ENCODE peak calls at places on chromosomes 11 and 22, in six cellular contexts. Y, D, I, Z, E and V are unnamed samples.

GRCh38 chr22:25366408-25366807 is 147.0 kb downstream of the CRYBB2 start:
- DNase-seq in Y (no peak), D (no peak), I (no peak), Z (no peak), E (no peak), V (no peak)

GRCh38 chr11:75292943-75293342 is 52.4 kb downstream of the TPBGL start:
- DNase-seq in Y (no peak), D (no peak), I (no peak), Z (no peak), E (no peak), V (no peak)

GRCh38 chr22:24338701-24339451 is 68.2 kb downstream of the SPECC1L start:
- DNase-seq in Y (no peak), D (no peak), I (no peak), Z (peak), E (peak), V (no peak)

GRCh38 chr22:30230330-30230729 is 16.2 kb downstream of the LIF start:
- DNase-seq in Y (no peak), D (no peak), I (no peak), Z (no peak), E (no peak), V (no peak)

GRCh38 chr22:38830026-38830844 is 13.6 kb downstream of the NPTXR start:
- DNase-seq in Y (no peak), D (no peak), I (no peak), Z (no peak), E (no peak), V (no peak)

GRCh38 chr11:27064086-27064485 is 23.5 kb downstream of the BBOX1 start:
- DNase-seq in Y (no peak), D (no peak), I (no peak), Z (no peak), E (no peak), V (no peak)

GRCh38 chr22:41382098-41382578 is 396 bp downstream of the TEF start:
- DNase-seq in Y (no peak), D (peak), I (no peak), Z (no peak), E (no peak), V (peak)

GRCh38 chr11:133947298-133947905 is 9.4 kb downstream of the IGSF9B start:
- DNase-seq in Y (no peak), D (peak), I (no peak), Z (peak), E (peak), V (no peak)

GRCh38 chr11:130121430-130121978 is 38.1 kb upstream of the ST14 start:
- DNase-seq in Y (no peak), D (no peak), I (no peak), Z (peak), E (peak), V (no peak)

GRCh38 chr11:27926981-27927481 is 180.9 kb downstream of the KIF18A start:
- DNase-seq in Y (peak), D (peak), I (no peak), Z (peak), E (peak), V (no peak)

GRCh38 chr11:132278801-132279574 is 908.6 kb downstream of the NTM start:
- DNase-seq in Y (peak), D (peak), I (no peak), Z (peak), E (peak), V (no peak)

GRCh38 chr22:37088750-37089408 is 20.6 kb downstream of the TMPRSS6 start:
- DNase-seq in Y (no peak), D (no peak), I (no peak), Z (no peak), E (no peak), V (no peak)

GRCh38 chr11:130389315-130389935 is 39.0 kb downstream of the ADAMTS8 start:
- DNase-seq in Y (no peak), D (no peak), I (no peak), Z (no peak), E (peak), V (no peak)

GRCh38 chr11:45162916-45163879 is 16.8 kb downstream of the PRDM11 start:
- DNase-seq in Y (no peak), D (no peak), I (no peak), Z (no peak), E (no peak), V (no peak)

GRCh38 chr11:70020336-70021214 is 57.5 kb upstream of the ANO1 start:
- DNase-seq in Y (no peak), D (no peak), I (no peak), Z (peak), E (peak), V (no peak)

DNA sequence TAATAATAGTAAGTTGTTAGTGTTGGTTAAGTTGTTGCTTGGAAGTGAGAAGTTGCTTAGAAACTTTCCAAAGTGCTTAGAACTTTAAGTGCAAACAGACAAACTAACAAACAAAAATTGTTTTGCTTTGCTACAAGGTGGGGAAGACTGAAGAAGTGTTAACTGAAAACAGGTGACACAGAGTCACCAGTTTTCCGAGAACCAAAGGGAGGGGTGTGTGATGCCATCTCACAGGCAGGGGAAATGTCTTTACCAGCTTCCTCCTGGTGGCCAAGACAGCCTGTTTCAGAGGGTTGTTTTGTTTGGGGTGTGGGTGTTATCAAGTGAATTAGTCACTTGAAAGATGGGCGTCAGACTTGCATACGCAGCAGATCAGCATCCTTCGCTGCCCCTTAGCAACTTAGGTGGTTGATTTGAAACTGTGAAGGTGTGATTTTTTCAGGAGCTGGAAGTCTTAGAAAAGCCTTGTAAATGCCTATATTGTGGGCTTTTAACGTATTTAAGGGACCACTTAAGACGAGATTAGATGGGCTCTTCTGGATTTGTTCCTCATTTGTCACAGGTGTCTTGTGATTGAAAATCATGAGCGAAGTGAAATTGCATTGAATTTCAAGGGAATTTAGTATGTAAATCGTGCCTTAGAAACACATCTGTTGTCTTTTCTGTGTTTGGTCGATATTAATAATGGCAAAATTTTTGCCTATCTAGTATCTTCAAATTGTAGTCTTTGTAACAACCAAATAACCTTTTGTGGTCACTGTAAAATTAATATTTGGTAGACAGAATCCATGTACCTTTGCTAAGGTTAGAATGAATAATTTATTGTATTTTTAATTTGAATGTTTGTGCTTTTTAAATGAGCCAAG is 2.7 kb downstream of the NEAT1 start:
- DNase-seq in Y (no peak), D (peak), I (no peak), Z (peak), E (peak), V (peak)
- H3K4me3 ChIP-seq in Y (peak), D (peak), I (no peak), Z (peak), E (peak), V (peak)

GRCh38 chr22:27719535-27720227 is 81.9 kb downstream of the MN1 start:
- DNase-seq in Y (peak), D (no peak), I (no peak), Z (no peak), E (peak), V (no peak)

GRCh38 chr22:27717094-27717493 is 84.5 kb downstream of the MN1 start:
- DNase-seq in Y (no peak), D (no peak), I (no peak), Z (no peak), E (no peak), V (no peak)

GRCh38 chr22:27720860-27721259 is 80.7 kb downstream of the MN1 start:
- DNase-seq in Y (no peak), D (no peak), I (no peak), Z (no peak), E (no peak), V (no peak)

GRCh38 chr22:27718186-27719032 is 83.1 kb downstream of the MN1 start:
- DNase-seq in Y (peak), D (peak), I (no peak), Z (peak), E (peak), V (peak)

DNA sequence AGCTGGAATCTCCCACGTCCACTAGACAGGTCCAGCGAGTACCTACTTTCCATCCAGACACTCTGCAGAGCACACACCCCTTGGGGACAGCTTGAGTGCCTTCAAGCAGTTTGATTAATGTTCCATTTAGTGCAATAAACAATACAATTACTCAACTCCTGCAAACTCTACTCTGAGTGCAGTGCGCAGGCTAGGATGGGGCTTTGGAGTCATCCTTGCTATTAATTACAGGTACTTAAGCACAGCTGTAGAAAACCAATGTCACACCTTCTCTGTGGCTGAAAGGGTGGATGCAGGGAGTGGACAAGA is 82.6 kb downstream of the MN1 start:
- DNase-seq in Y (no peak), D (no peak), I (no peak), Z (no peak), E (no peak), V (no peak)
- H3K4me3 ChIP-seq in Y (no peak), D (no peak), I (no peak), Z (no peak), E (no peak), V (no peak)

GRCh38 chr22:28006271-28006670 is 87.2 kb upstream of the PITPNB start:
- DNase-seq in Y (no peak), D (no peak), I (no peak), Z (peak), E (no peak), V (no peak)
- H3K4me3 ChIP-seq in Y (no peak), D (no peak), I (no peak), Z (no peak), E (no peak), V (no peak)

GRCh38 chr11:95699631-95700470 is 89.7 kb downstream of the FAM76B start:
- DNase-seq in Y (no peak), D (no peak), I (no peak), Z (peak), E (no peak), V (no peak)
- H3K4me3 ChIP-seq in Y (no peak), D (no peak), I (no peak), Z (no peak), E (no peak), V (no peak)

GRCh38 chr11:47626234-47626633 is 16.1 kb downstream of the MTCH2 start:
- DNase-seq in Y (no peak), D (no peak), I (no peak), Z (no peak), E (no peak), V (no peak)

GRCh38 chr11:47615249-47615648 is 21.0 kb upstream of the C1QTNF4 start:
- DNase-seq in Y (no peak), D (no peak), I (no peak), Z (no peak), E (no peak), V (no peak)

GRCh38 chr11:47616726-47617416 is 22.7 kb upstream of the C1QTNF4 start:
- DNase-seq in Y (peak), D (peak), I (peak), Z (peak), E (peak), V (no peak)

GRCh38 chr11:47617417-47617809 is 23.2 kb upstream of the C1QTNF4 start:
- DNase-seq in Y (no peak), D (no peak), I (no peak), Z (peak), E (peak), V (no peak)

DNA sequence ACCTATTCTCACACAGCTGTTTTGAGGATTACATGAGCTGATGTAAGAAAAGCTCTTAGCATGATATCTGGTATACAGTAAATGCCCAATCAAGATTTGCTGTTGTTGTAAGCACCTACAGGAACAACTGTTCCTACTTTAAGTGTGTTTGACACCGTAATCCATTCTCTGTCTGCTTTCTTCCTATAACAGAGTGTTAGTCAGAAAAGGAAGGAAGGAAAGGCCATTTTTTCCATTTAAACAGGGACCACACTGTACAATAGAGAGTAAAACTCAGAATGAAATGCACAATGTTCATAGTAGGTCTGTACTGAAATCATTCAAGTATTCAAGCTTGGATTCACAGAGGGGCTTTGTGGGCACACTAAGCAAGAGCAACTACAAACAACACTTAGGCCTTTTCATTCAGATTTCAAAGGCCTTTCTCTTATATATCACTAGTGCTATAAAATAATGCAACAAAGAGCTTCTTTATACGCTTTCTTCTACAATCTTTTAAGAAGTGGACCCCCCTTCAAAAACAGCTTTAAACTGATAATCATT is 21.5 kb downstream of the MTCH2 start:
- DNase-seq in Y (no peak), D (no peak), I (no peak), Z (no peak), E (no peak), V (no peak)
- H3K4me3 ChIP-seq in Y (no peak), D (no peak), I (no peak), Z (no peak), E (no peak), V (no peak)

DNA sequence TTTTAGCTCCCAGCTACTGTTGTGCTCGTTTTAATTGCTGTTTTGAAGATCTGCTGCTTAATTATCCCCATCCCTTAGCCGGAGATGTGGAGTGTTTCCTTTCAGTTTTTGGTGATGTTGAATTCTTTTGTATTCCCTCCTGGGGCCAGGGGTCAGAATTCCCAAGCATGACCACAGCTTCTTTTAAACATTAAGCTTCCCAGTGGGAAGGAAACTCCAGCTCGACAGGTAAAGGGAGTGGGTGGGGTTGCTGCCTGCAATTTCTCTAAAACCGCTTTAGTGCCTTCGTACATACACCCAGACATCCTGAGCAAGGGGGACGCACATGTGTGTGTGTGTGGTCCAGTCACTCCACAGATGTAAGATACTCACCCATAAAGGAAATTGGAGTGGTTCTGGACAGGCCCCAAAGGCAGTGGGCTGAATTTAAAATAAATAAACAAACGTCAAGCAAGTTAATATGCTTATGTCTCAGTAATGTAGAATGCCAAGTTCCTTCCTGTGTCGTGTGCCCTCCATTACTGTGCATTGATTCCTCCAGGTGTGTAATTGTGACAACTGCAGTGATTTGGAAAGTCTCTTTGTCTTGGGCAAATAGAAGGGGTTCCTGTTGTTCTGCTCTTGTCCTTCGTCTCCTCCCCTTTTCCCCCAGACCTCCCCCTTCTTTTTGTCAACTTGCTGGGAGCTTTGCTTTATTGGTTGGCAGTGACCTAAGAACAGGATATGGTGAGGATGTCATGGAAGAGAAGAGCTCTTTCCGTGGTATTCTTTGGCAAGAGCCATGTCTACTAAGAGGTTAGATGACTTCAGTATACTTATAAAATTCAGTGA is 19.2 kb upstream of the ADSL start:
- DNase-seq in Y (no peak), D (no peak), I (no peak), Z (peak), E (no peak), V (no peak)
- H3K4me3 ChIP-seq in Y (no peak), D (no peak), I (no peak), Z (no peak), E (no peak), V (no peak)

DNA sequence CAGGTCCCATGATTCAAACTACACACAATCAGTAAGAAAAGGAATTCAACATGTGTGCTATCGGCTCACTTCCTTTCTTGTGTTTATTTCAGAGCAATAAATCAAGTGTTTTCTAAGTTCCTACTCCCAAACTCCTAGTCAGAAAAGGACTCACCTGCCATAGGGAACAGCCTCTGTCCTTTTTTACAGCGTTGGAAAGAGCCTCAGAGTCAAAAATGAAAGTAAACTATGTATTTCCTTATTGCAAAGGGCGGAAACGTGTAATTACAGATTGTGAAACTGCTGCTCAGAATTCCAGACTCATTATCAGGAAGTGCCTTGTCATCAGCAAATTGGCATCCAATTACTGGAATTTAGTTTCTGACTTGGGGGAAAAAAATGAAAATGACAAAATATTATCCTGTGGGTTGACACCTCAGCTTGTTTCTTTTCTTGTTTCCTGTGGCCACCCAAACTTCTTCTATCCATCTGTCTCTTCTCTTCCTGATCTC is at the start of gene CASP4:
- DNase-seq in Y (peak), D (peak), I (no peak), Z (peak), E (peak), V (no peak)
- H3K4me3 ChIP-seq in Y (peak), D (peak), I (no peak), Z (peak), E (peak), V (peak)

DNA sequence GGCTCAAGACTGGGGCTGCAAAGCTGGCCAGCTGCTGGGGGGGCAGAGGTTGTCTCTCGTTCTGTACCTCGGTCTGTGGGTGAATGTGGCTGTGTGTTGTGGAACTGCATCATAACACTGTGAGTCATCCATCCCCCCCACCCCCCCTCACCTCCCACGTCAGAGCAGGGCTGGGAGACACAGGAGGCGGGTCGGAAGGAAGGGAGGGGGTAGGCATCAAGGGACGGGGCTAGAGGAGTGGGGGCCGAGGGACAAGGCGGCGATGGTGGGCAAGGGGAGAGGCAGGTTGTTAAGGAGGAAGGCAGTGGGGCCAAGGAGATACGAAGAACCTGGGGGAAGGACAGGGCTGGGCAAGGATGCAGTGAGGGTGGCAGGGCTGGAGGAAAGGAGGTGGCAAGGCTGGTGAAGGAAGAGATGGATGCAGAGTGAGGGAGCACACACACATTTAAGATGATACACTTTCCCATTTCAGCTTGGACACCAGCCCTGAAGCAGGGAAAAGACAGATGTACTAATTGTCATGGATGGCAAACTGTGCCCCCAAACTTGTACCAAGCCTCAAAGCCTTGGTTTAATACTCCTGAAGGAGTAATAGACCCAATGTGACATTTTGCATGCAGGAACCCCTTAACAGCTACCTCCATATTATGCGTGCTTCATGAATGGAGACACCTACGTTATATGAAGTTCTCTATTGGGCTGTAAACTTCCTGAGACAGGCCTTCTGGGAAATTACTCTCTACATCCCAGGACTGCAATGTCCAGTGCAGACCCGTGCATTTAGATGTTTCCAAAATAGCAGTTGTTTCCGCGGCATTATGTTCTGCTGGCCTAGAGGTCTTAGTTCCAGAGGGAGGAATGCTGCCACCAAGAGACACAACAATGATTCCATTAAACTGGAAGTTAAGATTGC is at the start of gene YPEL4:
- DNase-seq in Y (no peak), D (peak), I (no peak), Z (peak), E (peak), V (peak)
- H3K4me3 ChIP-seq in Y (peak), D (peak), I (peak), Z (peak), E (peak), V (peak)

GRCh38 chr22:49760630-49761571 is 66.8 kb downstream of the BRD1 start:
- DNase-seq in Y (no peak), D (no peak), I (no peak), Z (no peak), E (no peak), V (peak)

GRCh38 chr22:49763696-49764095 is 64.0 kb downstream of the BRD1 start:
- DNase-seq in Y (no peak), D (no peak), I (no peak), Z (no peak), E (no peak), V (peak)

GRCh38 chr22:49763138-49763537 is 64.5 kb downstream of the BRD1 start:
- DNase-seq in Y (no peak), D (no peak), I (no peak), Z (no peak), E (no peak), V (no peak)

GRCh38 chr22:49761836-49762235 is 65.8 kb downstream of the BRD1 start:
- DNase-seq in Y (no peak), D (no peak), I (no peak), Z (no peak), E (no peak), V (no peak)

DNA sequence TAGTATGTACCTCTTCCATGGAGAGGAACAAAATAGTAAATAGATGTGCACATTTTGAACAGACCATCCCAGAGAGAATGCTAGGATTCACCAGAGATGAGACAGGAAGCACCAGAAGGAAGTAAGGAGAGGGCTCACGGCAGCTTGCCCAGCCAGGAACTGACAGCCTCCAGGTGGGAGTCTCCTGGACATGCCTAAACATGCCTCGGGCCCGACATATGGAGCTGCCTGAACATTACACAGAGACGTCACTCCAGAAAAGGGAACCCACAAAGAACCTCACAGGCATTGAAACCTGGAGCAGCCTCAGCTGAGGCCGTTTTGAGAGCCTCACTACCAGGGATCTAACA is 67.4 kb downstream of the BRD1 start:
- DNase-seq in Y (no peak), D (no peak), I (no peak), Z (no peak), E (no peak), V (no peak)
- H3K4me3 ChIP-seq in Y (no peak), D (no peak), I (no peak), Z (no peak), E (no peak), V (no peak)